ENCODE peak calls at places on chromosomes 4 and X, in seven cellular contexts. C is astrocyte of the cerebellum, S is RPMI7951, W is DMS53, H is MV-4-11, M is iris pigment epithelial cell, N is foreskin fibroblast. K is an unnamed sample.

GRCh38 chrX:151031365-151031975 is 48.3 kb downstream of the HMGB3 start:
- DNase-seq in C (no peak), W (peak), H (no peak), N (no peak), S (no peak), M (no peak), K (no peak)

GRCh38 chrX:9542106-9542764 is 77.4 kb downstream of the TBL1X start:
- DNase-seq in H (no peak), W (no peak), N (no peak), M (no peak), C (no peak), S (peak), K (no peak)

GRCh38 chrX:75276666-75277065 is 2.8 kb downstream of the UPRT start:
- DNase-seq in M (no peak), C (no peak), N (no peak), S (no peak), H (no peak), W (no peak), K (no peak)

GRCh38 chr4:89100853-89101252 is 10.5 kb upstream of the TIGD2 start:
- DNase-seq in H (no peak), S (no peak), W (no peak), M (no peak), N (no peak), C (no peak), K (no peak)

GRCh38 chr4:142408003-142408441 is 438.1 kb downstream of the INPP4B start:
- DNase-seq in S (peak), M (peak), W (no peak), C (no peak), H (no peak), N (peak), K (no peak)

GRCh38 chr4:147361726-147362125 is 119.2 kb upstream of the EDNRA start:
- DNase-seq in H (no peak), W (peak), N (peak), M (peak), C (peak), S (peak), K (peak)

GRCh38 chrX:44953734-44954502 is 80.9 kb downstream of the KDM6A start:
- DNase-seq in W (no peak), C (no peak), S (no peak), H (no peak), M (no peak), N (no peak), K (no peak)

GRCh38 chr4:152920768-152921167 is 15.4 kb upstream of the FHDC1 start:
- DNase-seq in M (peak), W (peak), S (peak), H (peak), C (no peak), N (no peak), K (no peak)

GRCh38 chrX:120446503-120446902 is 22.6 kb downstream of the LAMP2 start:
- DNase-seq in N (peak), S (peak), M (peak), H (no peak), C (peak), W (peak), K (no peak)

GRCh38 chr4:116639070-116639577 is 446.3 kb downstream of the TRAM1L1 start:
- DNase-seq in C (no peak), W (no peak), H (no peak), N (no peak), M (no peak), S (no peak), K (no peak)

GRCh38 chr4:41835321-41835995 is 86.9 kb upstream of the PHOX2B start:
- DNase-seq in S (no peak), M (no peak), H (no peak), N (no peak), C (no peak), W (no peak), K (no peak)

GRCh38 chrX:153474718-153475117 is 4.3 kb upstream of the HAUS7 start:
- DNase-seq in H (peak), W (peak), N (no peak), S (no peak), C (no peak), M (peak), K (no peak)

GRCh38 chrX:14802943-14803710 is 69.7 kb downstream of the FANCB start:
- DNase-seq in S (peak), W (no peak), M (peak), H (peak), N (peak), C (no peak), K (no peak)

GRCh38 chrX:69313622-69314290 is 148.5 kb upstream of the PJA1 start:
- DNase-seq in W (no peak), S (no peak), N (no peak), H (no peak), C (no peak), M (no peak), K (no peak)

GRCh38 chrX:17470136-17470535 is 95.1 kb downstream of the NHS start:
- DNase-seq in S (peak), M (no peak), H (peak), N (no peak), C (no peak), W (no peak), K (no peak)